ENCODE peak calls at places on chromosomes 1 and 21, in ten cellular contexts. A is AG08396; Z is GOT3; U is stimulated activated CD4-positive, alpha-beta T cell treated with anti-CD3 and anti-CD28 coated beads, Interleukin-1b, Interleukin-23, amount 100 ng/mL, for 1 hour; L is fibroblast of lung; C is DMS53; M is ACHN; K is SIG-M5; P is left lung; R is NCI-H2081. I is an unnamed sample.

GRCh38 chr1:103129255-103129654 is 20.9 kb upstream of the COL11A1 start:
- DNase-seq in A (peak), Z (no peak), U (no peak), L (no peak), C (no peak), M (no peak), K (no peak), P (no peak), R (no peak), I (peak)

GRCh38 chr21:43313221-43313938 is 113.6 kb downstream of the SIK1 start:
- DNase-seq in A (no peak), Z (no peak), U (no peak), L (no peak), C (no peak), M (no peak), K (no peak), P (peak), R (no peak), I (no peak)

GRCh38 chr1:84855947-84856660 is 36.9 kb downstream of the LPAR3 start:
- DNase-seq in A (no peak), Z (no peak), U (no peak), L (no peak), C (no peak), M (no peak), K (no peak), P (no peak), R (no peak), I (no peak)

GRCh38 chr1:172325562-172325961 is 94.9 kb upstream of the C1orf105 start:
- DNase-seq in A (no peak), Z (no peak), U (no peak), L (peak), C (peak), M (no peak), K (no peak), P (no peak), R (no peak), I (peak)

GRCh38 chr1:26731233-26731902 is 35.6 kb downstream of the ARID1A start:
- DNase-seq in A (no peak), Z (no peak), U (no peak), L (no peak), C (no peak), M (no peak), K (no peak), P (no peak), R (no peak), I (no peak)

GRCh38 chr1:151476083-151476482 is 16.8 kb upstream of the POGZ start:
- DNase-seq in A (no peak), Z (no peak), U (no peak), L (no peak), C (no peak), M (no peak), K (no peak), P (no peak), R (no peak), I (peak)

GRCh38 chr1:9784508-9785133 is 39.1 kb downstream of the CLSTN1 start:
- DNase-seq in A (peak), Z (no peak), U (peak), L (peak), C (peak), M (peak), K (no peak), P (no peak), R (peak), I (peak)

GRCh38 chr1:204844326-204844725 is 26.3 kb upstream of the NFASC start:
- DNase-seq in A (no peak), Z (no peak), U (no peak), L (no peak), C (no peak), M (no peak), K (no peak), P (no peak), R (no peak), I (no peak)

GRCh38 chr1:229280037-229280828 is 9.3 kb downstream of the RAB4A start:
- DNase-seq in A (no peak), Z (no peak), U (no peak), L (no peak), C (no peak), M (no peak), K (no peak), P (no peak), R (no peak), I (no peak)

GRCh38 chr1:214396319-214396718 is 115.4 kb downstream of the SMYD2 start:
- DNase-seq in A (no peak), Z (no peak), U (no peak), L (no peak), C (no peak), M (no peak), K (no peak), P (no peak), R (no peak), I (no peak)

GRCh38 chr1:86067626-86068025 is 88.9 kb downstream of the COL24A1 start:
- DNase-seq in A (no peak), Z (no peak), U (no peak), L (peak), C (no peak), M (no peak), K (no peak), P (no peak), R (no peak), I (no peak)

GRCh38 chr1:154141240-154141639 is 13.6 kb downstream of the NUP210L start:
- DNase-seq in A (no peak), Z (no peak), U (no peak), L (no peak), C (no peak), M (no peak), K (no peak), P (no peak), R (no peak), I (no peak)

GRCh38 chr1:34618381-34618780 is 136.5 kb upstream of the GJB5 start:
- DNase-seq in A (no peak), Z (no peak), U (no peak), L (no peak), C (no peak), M (no peak), K (no peak), P (no peak), R (no peak), I (peak)

GRCh38 chr1:189607477-189608096 is 870.1 kb downstream of the BRINP3 start:
- DNase-seq in A (no peak), Z (no peak), U (no peak), L (no peak), C (peak), M (no peak), K (no peak), P (no peak), R (no peak), I (no peak)

GRCh38 chr1:1407957-1408318 is 845 bp upstream of the MRPL20 start:
- DNase-seq in A (no peak), Z (no peak), U (no peak), L (no peak), C (no peak), M (no peak), K (no peak), P (peak), R (no peak), I (no peak)

GRCh38 chr1:64499966-64500365 is 30.0 kb downstream of the CACHD1 start:
- DNase-seq in A (no peak), Z (no peak), U (no peak), L (no peak), C (peak), M (peak), K (no peak), P (no peak), R (no peak), I (no peak)

GRCh38 chr1:94974824-94975223 is 47.9 kb upstream of the CNN3 start:
- DNase-seq in A (peak), Z (no peak), U (no peak), L (peak), C (no peak), M (peak), K (no peak), P (no peak), R (no peak), I (peak)

GRCh38 chr1:29675481-29676263 is 439.4 kb downstream of the PTPRU start:
- DNase-seq in A (no peak), Z (no peak), U (no peak), L (no peak), C (no peak), M (no peak), K (no peak), P (no peak), R (no peak), I (peak)

GRCh38 chr1:197399691-197400521 is 131.9 kb downstream of the CRB1 start:
- DNase-seq in A (peak), Z (no peak), U (no peak), L (peak), C (peak), M (peak), K (peak), P (no peak), R (peak), I (peak)

GRCh38 chr1:224922404-224923164 is 6.9 kb upstream of the DNAH14 start:
- DNase-seq in A (peak), Z (no peak), U (no peak), L (peak), C (peak), M (peak), K (no peak), P (no peak), R (peak), I (peak)

GRCh38 chr1:235027862-235028250 is 100.8 kb downstream of the TOMM20 start:
- DNase-seq in A (no peak), Z (no peak), U (no peak), L (no peak), C (no peak), M (no peak), K (no peak), P (no peak), R (no peak), I (no peak)

GRCh38 chr1:42926870-42927242 is 31.8 kb downstream of the SLC2A1 start:
- DNase-seq in A (no peak), Z (no peak), U (no peak), L (no peak), C (no peak), M (no peak), K (no peak), P (peak), R (no peak), I (peak)

GRCh38 chr1:19113362-19114092 is 96.5 kb downstream of the UBR4 start:
- DNase-seq in A (peak), Z (no peak), U (no peak), L (peak), C (peak), M (peak), K (no peak), P (no peak), R (peak), I (peak)

GRCh38 chr1:57835620-57836019 is 411.8 kb upstream of the DAB1 start:
- DNase-seq in A (no peak), Z (no peak), U (no peak), L (no peak), C (peak), M (no peak), K (no peak), P (no peak), R (peak), I (no peak)

GRCh38 chr1:234186037-234186688 is 187.1 kb upstream of the COA6 start:
- DNase-seq in A (no peak), Z (no peak), U (no peak), L (peak), C (no peak), M (peak), K (no peak), P (no peak), R (peak), I (peak)

GRCh38 chr21:15986277-15986676 is 256.5 kb downstream of the USP25 start:
- DNase-seq in A (no peak), Z (no peak), U (no peak), L (no peak), C (no peak), M (no peak), K (no peak), P (no peak), R (no peak), I (no peak)

GRCh38 chr1:95287825-95288224 is 53.8 kb downstream of the RWDD3 start:
- DNase-seq in A (no peak), Z (no peak), U (no peak), L (no peak), C (peak), M (no peak), K (no peak), P (no peak), R (no peak), I (no peak)

GRCh38 chr1:40820251-40820797 is 36.7 kb downstream of the KCNQ4 start:
- DNase-seq in A (no peak), Z (no peak), U (no peak), L (no peak), C (no peak), M (no peak), K (no peak), P (peak), R (no peak), I (no peak)

GRCh38 chr1:201275266-201275666 is 8.0 kb upstream of the PKP1 start:
- DNase-seq in A (peak), Z (peak), U (no peak), L (peak), C (peak), M (peak), K (no peak), P (no peak), R (peak), I (peak)

GRCh38 chr1:94683886-94684285 is 136.3 kb upstream of the SLC44A3 start:
- DNase-seq in A (no peak), Z (no peak), U (no peak), L (no peak), C (peak), M (no peak), K (no peak), P (no peak), R (no peak), I (no peak)

GRCh38 chr1:111489604-111490003 is 13.8 kb downstream of the ADORA3 start:
- DNase-seq in A (no peak), Z (no peak), U (no peak), L (no peak), C (no peak), M (no peak), K (no peak), P (no peak), R (no peak), I (peak)